ENCODE peak calls at places on chromosomes 5 and 9, in seven cellular contexts. O, Z, V, F, T, N and M are unnamed samples.

GRCh38 chr5:172830876-172831662 is 3.0 kb upstream of the ERGIC1 start:
- DNase-seq in F (no peak), N (no peak), O (no peak), V (no peak), T (no peak), Z (no peak), M (no peak)

GRCh38 chr5:124741711-124742496 is 4.5 kb downstream of the ZNF608 start:
- DNase-seq in Z (no peak), V (no peak), T (peak), N (no peak), O (no peak), F (no peak), M (no peak)

GRCh38 chr5:63961598-63962161 is 565 bp downstream of the HTR1A start:
- DNase-seq in Z (no peak), O (no peak), V (no peak), N (no peak), T (no peak), F (no peak), M (no peak)

GRCh38 chr5:115461506-115462290 is 82.9 kb downstream of the FEM1C start:
- DNase-seq in F (no peak), N (no peak), O (no peak), T (no peak), V (no peak), Z (peak), M (no peak)

GRCh38 chr5:177185993-177186392 is 52.4 kb downstream of the NSD1 start:
- DNase-seq in N (no peak), O (no peak), V (no peak), Z (no peak), F (no peak), T (no peak), M (no peak)

GRCh38 chr9:2066312-2067273 is 51.4 kb downstream of the SMARCA2 start:
- DNase-seq in N (no peak), V (no peak), F (no peak), Z (peak), T (no peak), O (no peak), M (no peak)

GRCh38 chr5:180075703-180076102 is 4.1 kb upstream of the RNF130 start:
- DNase-seq in Z (no peak), T (no peak), V (no peak), N (no peak), F (no peak), O (no peak), M (no peak)

GRCh38 chr9:105608685-105609598 is 51.0 kb downstream of the FKTN start:
- DNase-seq in N (no peak), O (no peak), V (peak), T (peak), F (no peak), Z (peak), M (no peak)

GRCh38 chr5:123936548-123936947 is 424.6 kb downstream of the CSNK1G3 start:
- DNase-seq in Z (no peak), N (no peak), F (no peak), V (no peak), T (no peak), O (no peak), M (no peak)

GRCh38 chr5:36279054-36279698 is 22.5 kb downstream of the RANBP3L start:
- DNase-seq in V (no peak), N (no peak), T (no peak), Z (no peak), F (no peak), O (no peak), M (no peak)

GRCh38 chr5:115767424-115767823 is 49.0 kb downstream of the CDO1 start:
- DNase-seq in Z (no peak), T (no peak), O (no peak), F (no peak), V (no peak), N (no peak), M (no peak)

GRCh38 chr9:124126571-124127289 is 115.2 kb downstream of the LHX2 start:
- DNase-seq in O (peak), Z (peak), F (peak), T (peak), N (peak), V (peak), M (peak)

GRCh38 chr5:7869474-7870136 is 657 bp downstream of the MTRR start:
- DNase-seq in V (no peak), T (no peak), O (peak), Z (no peak), F (no peak), N (peak), M (peak)

GRCh38 chr5:150529555-150529954 is 21.6 kb downstream of the NDST1 start:
- DNase-seq in Z (no peak), O (no peak), T (no peak), N (no peak), F (no peak), V (no peak), M (no peak)

GRCh38 chr9:135566552-135566951 is 5.0 kb downstream of the PAEP start:
- DNase-seq in V (no peak), O (no peak), T (no peak), F (no peak), Z (no peak), N (no peak), M (no peak)

GRCh38 chr5:137176126-137176525 is 323.0 kb downstream of the SPOCK1 start:
- DNase-seq in F (no peak), O (no peak), V (no peak), Z (no peak), N (no peak), T (no peak), M (no peak)